ENCODE peak calls at places on chromosomes 11 and 22, in nine cellular contexts. H is tibial artery; S is CMK; Y is stimulated activated CD4-positive, alpha-beta T cell treated with anti-CD3 and anti-CD28 coated beads, TNF-alpha, amount 100 ng/mL, for 24 hours; Q is mucosa of gallbladder; G is NCI-H446; T is stimulated activated CD8-positive, alpha-beta memory T cell treated with anti-CD3 and anti-CD28 coated beads, Interleukin-7, amount 100 ng/mL, for 24 hours; D is activated CD4-positive, alpha-beta memory T cell treated with anti-CD3 and anti-CD28 coated beads for 36 hours; M is stimulated activated naive CD8-positive, alpha-beta T cell treated with anti-CD3 and anti-CD28 coated beads, Interleukin-15, Interleukin-2, amounts not matched to agents 100 U/mL and 50 U/mL, for 24 hours. J is an unnamed sample.

GRCh38 chr11:96753997-96754396 is 364.2 kb downstream of the JRKL start:
- DNase-seq in D (no peak), M (no peak), Y (no peak), S (no peak), Q (no peak), H (no peak), G (no peak), T (no peak), J (no peak)

GRCh38 chr11:3641701-3642070 is at the start of gene ART5:
- DNase-seq in S (no peak), T (no peak), Y (no peak), M (no peak), G (no peak), H (no peak), Q (no peak), D (no peak), J (no peak)

GRCh38 chr22:41831383-41831782 is 1.5 kb upstream of the SREBF2 start:
- DNase-seq in M (no peak), Q (no peak), T (no peak), S (no peak), D (no peak), G (no peak), H (no peak), Y (no peak), J (no peak)

GRCh38 chr22:31748490-31748889 is 1.4 kb downstream of the PRR14L start:
- DNase-seq in D (no peak), T (no peak), G (no peak), H (no peak), M (no peak), Q (no peak), S (no peak), Y (no peak), J (no peak)

GRCh38 chr11:69316941-69317340 is 23.0 kb downstream of the MYEOV start:
- DNase-seq in Y (no peak), G (no peak), D (no peak), M (no peak), Q (no peak), T (no peak), S (no peak), H (peak; percentile 19), J (no peak)

GRCh38 chr22:23122992-23123803 is 18.6 kb downstream of the RSPH14 start:
- DNase-seq in S (no peak), D (no peak), Y (no peak), G (no peak), T (no peak), Q (no peak), H (no peak), M (no peak), J (no peak)

GRCh38 chr11:104873252-104873651 is 25.0 kb downstream of the CASP12 start:
- DNase-seq in H (no peak), M (no peak), Y (no peak), D (no peak), S (no peak), T (no peak), G (no peak), Q (no peak), J (no peak)

GRCh38 chr11:43738600-43739409 is 58.3 kb downstream of the HSD17B12 start:
- DNase-seq in S (no peak), H (no peak), G (no peak), Q (no peak), T (no peak), D (no peak), Y (no peak), M (no peak), J (no peak)

GRCh38 chr11:91859666-91860065 is 365.0 kb upstream of the FAT3 start:
- DNase-seq in D (no peak), G (no peak), T (no peak), Q (no peak), Y (no peak), S (no peak), H (no peak), M (no peak), J (no peak)

GRCh38 chr11:12764187-12764914 is 90.1 kb downstream of the TEAD1 start:
- DNase-seq in G (peak; percentile 27), H (no peak), Q (no peak), M (no peak), S (no peak), D (no peak), T (no peak), Y (no peak), J (no peak)